ENCODE peak calls at places on chromosomes 11 and 22, in four cellular contexts. L is heart left ventricle, X is right atrium auricular region, J is adrenal gland. N is an unnamed sample.

GRCh38 chr22:44023404-44024287 is 456 bp upstream of the PARVB start:
- DNase-seq in L (peak; percentile 75), X (peak; percentile 64), J (peak; percentile 58), N (peak; percentile 27)

GRCh38 chr11:129613076-129613475 is 202.6 kb upstream of the TMEM45B start:
- DNase-seq in L (no peak), X (no peak), J (no peak), N (no peak)

GRCh38 chr11:12546660-12547059 is 127.6 kb upstream of the TEAD1 start:
- DNase-seq in L (no peak), X (peak; percentile 32), J (no peak), N (no peak)

GRCh38 chr11:79013509-79013908 is 427.3 kb downstream of the TENM4 start:
- DNase-seq in L (no peak), X (no peak), J (no peak), N (no peak)

GRCh38 chr11:126080206-126080941 is 17.7 kb upstream of the CDON start:
- DNase-seq in L (no peak), X (no peak), J (no peak), N (peak; percentile 59)

GRCh38 chr22:46815896-46816721 is 53.7 kb downstream of the TBC1D22A start:
- DNase-seq in L (no peak), X (peak; percentile 55), J (no peak), N (peak; percentile 39)

GRCh38 chr11:131932584-131933360 is 562.4 kb downstream of the NTM start:
- DNase-seq in L (peak; percentile 61), X (no peak), J (no peak), N (no peak)

GRCh38 chr22:27273386-27273785 is 528.2 kb downstream of the MN1 start:
- DNase-seq in L (no peak), X (no peak), J (no peak), N (no peak)

GRCh38 chr11:33956611-33957010 is 64.7 kb upstream of the LMO2 start:
- DNase-seq in L (no peak), X (no peak), J (no peak), N (no peak)

GRCh38 chr11:33953289-33953688 is 61.4 kb upstream of the LMO2 start:
- DNase-seq in L (no peak), X (no peak), J (no peak), N (no peak)

GRCh38 chr11:33949201-33949913 is 57.5 kb upstream of the LMO2 start:
- DNase-seq in L (peak; percentile 46), X (no peak), J (no peak), N (no peak)

GRCh38 chr11:33948494-33948893 is 56.6 kb upstream of the LMO2 start:
- DNase-seq in L (no peak), X (no peak), J (no peak), N (no peak)

DNA sequence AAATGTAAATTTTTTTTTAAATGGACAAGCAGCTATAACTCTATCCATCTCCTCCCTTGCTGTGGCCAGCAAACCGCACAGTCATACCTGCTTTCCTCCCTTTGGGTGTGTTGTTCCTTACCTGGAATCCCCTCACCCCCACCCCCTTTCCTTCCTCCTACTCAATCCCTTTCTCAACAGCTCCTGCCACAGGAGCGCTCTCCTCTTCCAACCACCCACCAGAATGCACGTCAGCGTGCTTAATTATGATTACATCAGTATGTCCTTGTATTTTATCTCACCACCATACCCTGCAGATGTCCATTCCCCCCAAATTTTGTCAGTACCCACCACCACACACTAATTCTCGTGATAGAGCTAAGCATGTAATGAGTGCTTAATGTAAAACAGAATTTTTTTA is 60.9 kb upstream of the LMO2 start:
- DNase-seq in L (no peak), X (no peak), J (no peak), N (no peak)
- H3K27ac ChIP-seq in L (no peak overlapping the region), X (no peak overlapping the region), J (no peak overlapping the region), N (no peak overlapping the region)

GRCh38 chr11:10594407-10594806 is 25.9 kb upstream of the LYVE1 start:
- DNase-seq in L (no peak), X (no peak), J (no peak), N (no peak)
- H3K27ac ChIP-seq in L (no peak overlapping the region), X (no peak overlapping the region), J (no peak overlapping the region), N (no peak overlapping the region)

DNA sequence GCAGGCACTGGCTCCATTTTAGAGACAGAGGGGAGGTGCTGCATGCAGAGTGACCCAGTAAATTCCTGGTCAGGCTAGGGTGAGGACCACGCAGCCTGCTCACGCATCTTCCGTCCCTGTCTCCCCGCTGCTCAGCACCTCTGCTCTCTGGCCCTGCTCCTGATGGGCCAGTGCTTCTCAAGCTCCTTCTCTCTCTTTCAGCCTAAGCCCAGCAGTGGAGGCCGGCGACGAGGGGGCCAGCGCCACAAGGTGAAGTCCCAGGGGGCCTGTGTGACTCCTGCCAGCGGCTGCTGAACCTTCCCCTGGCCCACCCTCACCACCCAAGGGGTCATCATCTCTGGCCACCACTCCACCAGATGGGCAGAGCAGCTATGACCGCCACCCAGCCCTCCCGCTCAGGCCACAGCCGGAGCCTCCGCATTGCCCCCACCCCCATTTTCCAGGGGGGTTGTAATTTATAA is 24.7 kb downstream of the GTPBP1 start:
- DNase-seq in L (no peak), X (no peak), J (no peak), N (no peak)
- H3K27ac ChIP-seq in L (no peak overlapping the region), X (no peak overlapping the region), J (no peak overlapping the region), N (no peak overlapping the region)

DNA sequence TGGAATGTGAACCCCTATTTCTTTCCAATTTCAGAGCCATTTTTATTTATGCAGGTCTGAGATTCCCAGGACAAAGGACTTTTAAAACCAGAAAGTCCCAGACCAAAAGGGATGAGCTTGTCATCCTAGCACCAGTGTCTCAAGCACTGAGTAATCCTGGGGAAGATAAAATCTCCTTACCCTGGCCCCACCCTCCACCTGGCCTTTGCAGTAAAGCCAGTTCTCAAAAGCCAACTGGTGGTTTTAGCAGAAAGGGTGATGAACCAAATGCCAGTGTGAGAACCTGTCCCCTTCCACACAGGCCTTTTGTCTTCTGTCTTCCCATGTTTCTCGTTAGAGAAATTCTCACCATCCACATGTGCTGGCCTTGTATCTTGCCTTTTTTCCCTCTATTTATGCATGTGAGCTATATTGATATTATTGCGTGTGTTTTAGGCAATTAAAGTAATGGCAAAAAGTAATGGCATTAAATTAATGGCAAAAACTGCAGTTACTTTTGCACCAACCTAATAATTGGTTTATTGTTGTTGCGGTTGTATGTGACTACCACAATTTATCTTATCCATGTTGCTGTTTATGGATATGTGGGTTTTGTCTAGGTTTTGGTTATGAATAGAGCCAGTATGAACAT is 191.3 kb downstream of the MYO18B start:
- DNase-seq in L (no peak), X (no peak), J (no peak), N (no peak)
- H3K27ac ChIP-seq in L (no peak overlapping the region), X (no peak overlapping the region), J (no peak overlapping the region), N (no peak overlapping the region)

GRCh38 chr11:69461272-69461962 is 20.0 kb upstream of the LINC01488 start:
- DNase-seq in L (no peak), X (no peak), J (no peak), N (no peak)

GRCh38 chr11:69462106-69463045 is 19.1 kb upstream of the LINC01488 start:
- DNase-seq in L (no peak), X (no peak), J (no peak), N (no peak)

GRCh38 chr11:69463181-69463891 is 18.1 kb upstream of the LINC01488 start:
- DNase-seq in L (no peak), X (no peak), J (no peak), N (no peak)

GRCh38 chr11:69459848-69460539 is 21.5 kb upstream of the LINC01488 start:
- DNase-seq in L (no peak), X (no peak), J (no peak), N (no peak)

DNA sequence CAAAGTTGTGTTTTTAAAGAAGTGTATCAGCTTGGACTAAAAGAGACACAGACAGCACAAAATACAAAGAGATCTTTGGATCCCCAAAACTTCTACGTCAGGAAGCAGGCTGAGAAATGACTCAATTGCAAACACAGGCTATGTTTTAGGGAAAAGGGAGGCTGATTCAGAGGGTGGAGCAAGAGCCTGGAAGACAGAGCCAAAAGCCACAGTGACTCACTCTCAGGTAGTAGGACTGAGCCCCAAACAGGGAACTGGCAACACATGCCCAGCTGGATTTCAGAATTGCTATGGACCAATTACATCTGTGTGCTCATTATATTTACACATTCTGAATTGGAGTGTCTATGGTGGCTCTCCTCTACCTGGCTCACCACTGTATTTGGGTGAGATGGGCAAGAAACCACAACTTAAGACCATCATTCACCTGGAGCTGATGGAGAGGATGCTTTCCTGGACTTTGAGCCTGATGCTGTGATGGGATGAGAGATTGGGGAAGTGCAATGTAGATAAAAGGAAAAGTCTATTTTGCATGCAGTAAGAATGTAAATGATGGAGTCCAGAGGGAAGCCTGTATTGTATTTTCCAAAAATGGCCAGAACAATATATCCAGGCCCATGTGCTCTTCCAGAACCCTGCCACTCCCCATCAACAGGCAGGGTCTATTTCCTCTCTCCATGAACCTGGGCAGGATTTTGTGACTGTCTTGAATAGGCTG is 20.8 kb upstream of the LINC01488 start:
- DNase-seq in L (no peak), X (no peak), J (no peak), N (no peak)
- H3K27ac ChIP-seq in L (no peak overlapping the region), X (no peak overlapping the region), J (no peak overlapping the region), N (no peak overlapping the region)

GRCh38 chr22:32950366-32950765 is 107.8 kb downstream of the SYN3 start:
- DNase-seq in L (no peak), X (no peak), J (no peak), N (no peak)

GRCh38 chr22:32951081-32951806 is 106.9 kb downstream of the SYN3 start:
- DNase-seq in L (no peak), X (no peak), J (peak; percentile 52), N (no peak)

GRCh38 chr22:32951807-32952153 is 106.4 kb downstream of the SYN3 start:
- DNase-seq in L (peak; percentile 89), X (no peak), J (peak; percentile 40), N (peak; percentile 34)

GRCh38 chr22:32947581-32947980 is 110.6 kb downstream of the SYN3 start:
- DNase-seq in L (no peak), X (no peak), J (no peak), N (no peak)

DNA sequence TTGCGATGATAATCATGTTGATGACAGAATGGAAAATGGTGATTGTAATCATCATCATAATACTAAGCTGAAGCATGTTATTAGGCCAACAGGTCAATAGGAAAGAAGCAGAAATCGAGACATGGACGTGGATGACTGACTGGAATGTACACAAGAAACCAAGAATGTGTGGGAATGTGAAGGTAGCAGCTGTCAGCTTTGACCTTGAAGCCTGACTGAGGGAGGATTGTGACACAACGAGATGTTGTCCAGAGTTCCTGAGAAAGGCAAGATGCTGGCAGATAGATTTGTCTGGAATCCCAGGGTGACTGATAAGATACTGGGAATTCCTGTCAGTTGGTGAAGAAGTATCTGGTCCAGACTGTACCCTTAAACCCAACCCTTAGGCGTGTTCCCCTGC is 108.5 kb downstream of the SYN3 start:
- DNase-seq in L (no peak), X (no peak), J (peak; percentile 48), N (no peak)
- H3K27ac ChIP-seq in L (peak overlapping the region; percentile 43), X (no peak overlapping the region), J (no peak overlapping the region), N (no peak overlapping the region)

GRCh38 chr11:67448220-67448609 is 4.3 kb downstream of the GPR152 start:
- DNase-seq in L (no peak), X (no peak), J (no peak), N (no peak)
- H3K27ac ChIP-seq in L (no peak overlapping the region), X (no peak overlapping the region), J (no peak overlapping the region), N (no peak overlapping the region)

GRCh38 chr11:28447226-28447625 is 339.0 kb downstream of the METTL15 start:
- DNase-seq in L (no peak), X (no peak), J (no peak), N (no peak)
- H3K27ac ChIP-seq in L (no peak overlapping the region), X (no peak overlapping the region), J (no peak overlapping the region), N (no peak overlapping the region)